ENCODE peak calls at places on chromosome 14, in eight cellular contexts. Y is A549, D is SK-N-SH, X is IMR-90, Z is H1, V is GM12878, S is HepG2, J is K562. F is an unnamed sample.

GRCh38 chr14:103194256-103195045 is 71.2 kb downstream of the TNFAIP2 start:
- DNase-seq in X (peak; percentile 66), S (peak; percentile 21), Y (no peak), D (no peak), V (no peak), J (no peak), Z (no peak), F (no peak)

GRCh38 chr14:100608064-100608463 is 20.8 kb upstream of the BEGAIN start:
- DNase-seq in V (no peak), D (peak; percentile 18), S (no peak), J (no peak), Z (no peak), X (no peak), Y (no peak), F (no peak)

GRCh38 chr14:99262977-99263448 is 9.0 kb downstream of the BCL11B start:
- DNase-seq in D (no peak), S (no peak), X (no peak), J (no peak), Y (no peak), Z (no peak), V (no peak), F (no peak)

GRCh38 chr14:31449971-31450610 is 7.2 kb downstream of the DTD2 start:
- DNase-seq in J (peak; percentile 12), V (no peak), Y (peak; percentile 33), S (peak; percentile 68), Z (no peak), D (peak; percentile 65), X (peak; percentile 41), F (peak; percentile 7)

GRCh38 chr14:99759546-99759925 is 33.7 kb upstream of the EML1 start:
- DNase-seq in V (no peak), Z (no peak), D (no peak), X (no peak), S (no peak), J (no peak), Y (no peak), F (no peak)

GRCh38 chr14:50943943-50944646 is at the start of gene PYGL:
- DNase-seq in D (peak; percentile 84), J (peak; percentile 67), Z (no peak), Y (peak; percentile 65), X (peak; percentile 49), V (no peak), S (peak; percentile 55), F (peak; percentile 43)

GRCh38 chr14:87869619-87870583 is 123.1 kb downstream of the GALC start:
- DNase-seq in V (no peak), X (peak; percentile 36), J (no peak), D (no peak), Y (no peak), S (no peak), Z (no peak), F (no peak)

GRCh38 chr14:67539116-67539515 is 6.0 kb downstream of the PLEKHH1 start:
- DNase-seq in S (no peak), J (no peak), V (no peak), X (no peak), Y (no peak), Z (no peak), D (no peak), F (no peak)

DNA sequence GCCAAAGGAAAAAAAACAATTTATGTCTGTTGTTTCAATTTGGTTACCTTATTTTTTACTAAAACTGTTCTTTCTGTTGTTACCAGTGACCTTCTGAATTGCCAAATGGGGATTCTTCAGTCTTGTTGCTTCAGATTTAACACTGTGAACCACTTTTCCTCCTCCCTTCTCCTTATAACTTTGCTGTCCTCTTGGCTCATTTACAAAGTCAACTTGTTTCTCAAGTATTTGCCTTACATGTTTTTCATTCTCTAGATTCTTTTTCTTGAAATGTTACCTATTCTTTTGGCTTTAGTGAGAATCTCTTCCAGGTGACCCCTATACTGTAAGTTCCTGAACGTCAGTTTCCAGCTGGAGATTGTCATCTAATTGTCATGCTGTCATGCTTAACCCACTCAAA is 19.4 kb downstream of the FUT8 start:
- DNase-seq in S (no peak), Y (no peak), J (no peak), D (no peak), X (peak; percentile 33), Z (no peak), V (no peak), F (no peak)
- TF ChIP-seq RAD21 in S (no peak), Y (no peak), J (no peak), D (no peak), X (no peak), Z (no peak), V (no peak), F (no peak)

GRCh38 chr14:93055651-93056115 is 60.0 kb downstream of the ITPK1 start:
- DNase-seq in V (no peak), S (no peak), D (no peak), Y (no peak), X (no peak), Z (no peak), J (no peak), F (no peak)

GRCh38 chr14:93054876-93055275 is 60.8 kb downstream of the ITPK1 start:
- DNase-seq in Y (no peak), Z (no peak), S (no peak), X (no peak), V (no peak), D (no peak), J (no peak), F (no peak)

GRCh38 chr14:93057586-93058280 is 58.0 kb downstream of the ITPK1 start:
- DNase-seq in X (no peak), S (no peak), Z (no peak), D (no peak), V (no peak), J (no peak), Y (no peak), F (no peak)

GRCh38 chr14:93056840-93057585 is 58.7 kb downstream of the ITPK1 start:
- DNase-seq in J (no peak), Z (no peak), D (no peak), X (peak; percentile 23), V (no peak), S (peak; percentile 77), Y (no peak), F (no peak)

DNA sequence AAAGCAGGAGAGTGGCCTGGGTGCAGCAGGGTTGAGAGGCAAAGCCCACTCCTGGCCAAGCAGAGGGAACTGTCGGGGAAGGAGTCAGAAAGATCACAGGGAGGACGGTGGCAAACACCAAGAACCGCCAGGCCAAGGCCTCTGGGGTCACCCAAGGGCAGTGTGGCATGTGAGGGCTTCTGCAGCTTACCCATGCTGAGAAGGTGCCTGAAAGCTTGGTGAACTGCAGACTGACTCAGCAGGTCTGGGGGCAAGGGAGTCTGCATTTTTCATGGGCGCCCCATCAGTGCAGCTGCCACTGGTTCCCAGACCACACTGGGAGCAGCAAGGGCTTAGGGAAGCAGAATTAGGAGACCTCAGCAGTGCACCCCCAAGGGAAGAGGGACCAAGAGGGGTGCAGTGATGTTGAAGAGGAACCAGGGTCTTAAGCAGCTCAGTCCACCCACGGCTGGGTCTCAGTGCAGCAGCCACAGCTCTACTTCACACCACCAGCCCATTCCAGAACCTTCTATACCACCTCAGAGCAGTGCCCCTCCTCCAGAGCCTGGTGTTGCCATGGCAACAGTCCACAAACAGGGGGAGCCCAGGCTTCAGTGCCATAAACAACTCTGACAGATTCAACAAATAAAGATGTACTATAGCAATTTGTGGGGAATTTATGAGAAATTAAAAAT is 59.4 kb downstream of the ITPK1 start:
- DNase-seq in X (no peak), J (peak; percentile 25), Z (no peak), V (no peak), S (no peak), D (no peak), Y (no peak), F (no peak)
- TF ChIP-seq RAD21 in X (no peak), J (no peak), Z (no peak), V (no peak), S (no peak), D (no peak), Y (no peak), F (no peak)

DNA sequence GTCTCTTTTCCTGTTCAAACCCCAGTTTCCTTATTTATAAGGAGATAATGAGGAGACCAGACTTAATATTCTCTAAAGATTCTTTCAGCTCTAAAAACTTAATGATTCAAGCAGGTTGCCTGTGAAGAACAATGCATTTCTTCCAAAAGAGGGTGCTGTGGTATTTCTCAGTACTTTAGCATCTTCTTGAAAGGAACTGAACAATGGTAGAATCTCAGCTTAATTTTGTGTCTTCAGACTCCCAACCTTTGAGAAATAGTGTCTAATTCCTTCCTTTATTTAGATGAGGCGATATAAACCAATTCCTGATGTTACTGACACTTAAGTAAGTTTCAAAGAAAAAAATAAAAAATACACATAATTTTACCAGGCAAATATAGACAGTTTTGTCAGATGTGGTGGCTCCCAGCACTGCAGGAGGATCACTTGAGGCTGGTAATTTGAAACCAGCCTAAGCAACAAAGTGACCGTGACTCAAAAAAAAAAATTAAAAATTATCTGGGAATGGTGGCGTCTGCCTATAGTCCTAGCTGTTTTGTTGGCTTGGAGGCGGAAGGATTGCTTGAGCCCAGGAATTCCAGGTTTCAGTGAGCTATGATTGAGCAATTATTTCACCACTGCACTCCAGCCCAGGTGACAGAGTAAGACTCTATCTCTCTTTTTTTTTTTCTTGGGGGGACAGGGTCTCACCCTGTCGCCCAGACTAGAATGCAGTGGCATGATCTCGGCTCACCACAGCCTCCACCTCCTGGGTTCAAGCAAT is 76.9 kb upstream of the PSMA6 start:
- DNase-seq in Z (no peak), D (no peak), X (peak; percentile 80), Y (peak; percentile 36), V (no peak), S (peak; percentile 57), J (no peak), F (peak; percentile 38)
- TF ChIP-seq RAD21 in Z (peak; percentile 67), D (peak; percentile 56), X (peak; percentile 70), Y (peak; percentile 81), V (peak; percentile 69), S (peak; percentile 46), J (peak; percentile 65), F (peak; percentile 75)

GRCh38 chr14:97975960-97976359 is 1178.8 kb downstream of the VRK1 start:
- DNase-seq in Y (no peak), D (no peak), X (no peak), V (no peak), J (no peak), Z (no peak), S (no peak), F (no peak)

GRCh38 chr14:97970222-97970621 is 1173.0 kb downstream of the VRK1 start:
- DNase-seq in Z (no peak), J (no peak), V (no peak), Y (no peak), S (no peak), X (no peak), D (no peak), F (no peak)
- TF ChIP-seq RAD21 in Z (no peak), J (no peak), V (no peak), Y (no peak), S (no peak), X (no peak), D (no peak), F (no peak)

GRCh38 chr14:23300687-23301223 is 1.9 kb downstream of the PPP1R3E start:
- DNase-seq in S (peak; percentile 43), D (no peak), V (no peak), X (peak; percentile 13), J (no peak), Y (no peak), Z (no peak), F (no peak)
- TF ChIP-seq RAD21 in S (no peak), D (no peak), V (no peak), X (no peak), J (no peak), Y (no peak), Z (no peak), F (no peak)

DNA sequence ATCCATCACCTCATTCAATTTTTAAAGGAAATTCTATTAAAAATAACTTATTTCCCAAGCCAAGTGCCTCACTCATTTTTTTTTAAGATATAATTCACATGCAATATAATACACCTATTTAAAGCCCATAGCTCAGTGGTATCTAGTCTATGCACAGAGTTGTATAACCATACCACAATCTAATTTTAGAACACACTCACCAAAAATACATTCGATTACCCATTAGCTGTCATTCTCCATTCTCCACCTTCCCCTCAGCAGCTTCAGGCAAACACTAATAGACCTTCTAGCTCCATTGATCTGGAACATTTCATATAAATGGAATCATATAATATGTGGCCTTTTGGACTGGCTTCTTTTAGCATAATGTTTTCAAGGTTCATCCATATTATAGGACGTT is 49.5 kb downstream of the CLMN start:
- DNase-seq in D (no peak), J (no peak), Y (no peak), X (no peak), S (no peak), V (no peak), Z (no peak), F (no peak)
- TF ChIP-seq RAD21 in D (no peak), J (no peak), Y (no peak), X (no peak), S (no peak), V (no peak), Z (no peak), F (no peak)